ENCODE peak calls at places on chromosomes 16 and 17, in four cellular contexts. One of them, this sample, is unnamed.

GRCh38 chr17:37490638-37491614 is 1.2 kb downstream of the DUSP14 start:
- DNase-seq in H9: peak
- DNase-seq in H1: no peak
- DNase-seq in mesendoderm: peak
- DNase-seq in this sample: peak

GRCh38 chr17:31548709-31549108 is 157.2 kb downstream of the RAB11FIP4 start:
- DNase-seq in H9: no peak
- DNase-seq in H1: no peak
- DNase-seq in mesendoderm: no peak
- DNase-seq in this sample: no peak

GRCh38 chr17:4733073-4733531 is 1.9 kb downstream of the MED11 start:
- DNase-seq in H9: no peak
- DNase-seq in H1: no peak
- DNase-seq in mesendoderm: no peak
- DNase-seq in this sample: no peak

GRCh38 chr17:77184474-77184873 is 43.7 kb downstream of the SEC14L1 start:
- DNase-seq in H9: no peak
- DNase-seq in H1: no peak
- DNase-seq in mesendoderm: no peak
- DNase-seq in this sample: no peak

GRCh38 chr17:6523330-6523729 is 33.0 kb downstream of the PITPNM3 start:
- DNase-seq in H9: peak
- DNase-seq in H1: peak
- DNase-seq in mesendoderm: peak
- DNase-seq in this sample: peak

GRCh38 chr17:3693829-3694231 is 2.1 kb downstream of the P2RX5 start:
- DNase-seq in H9: no peak
- DNase-seq in H1: no peak
- DNase-seq in mesendoderm: no peak
- DNase-seq in this sample: no peak

GRCh38 chr17:48577946-48578615 is at the start of gene HOXB4:
- DNase-seq in H9: peak
- DNase-seq in H1: no peak
- DNase-seq in mesendoderm: peak
- DNase-seq in this sample: peak

GRCh38 chr16:87561200-87562105 is 40.9 kb upstream of the JPH3 start:
- DNase-seq in H9: no peak
- DNase-seq in H1: no peak
- DNase-seq in mesendoderm: no peak
- DNase-seq in this sample: no peak

GRCh38 chr17:39863918-39864746 is at the start of gene IKZF3:
- DNase-seq in H9: peak
- DNase-seq in H1: peak
- DNase-seq in mesendoderm: peak
- DNase-seq in this sample: peak

GRCh38 chr17:32944248-32945020 is 16.5 kb downstream of the TMEM98 start:
- DNase-seq in H9: no peak
- DNase-seq in H1: no peak
- DNase-seq in mesendoderm: peak
- DNase-seq in this sample: no peak

GRCh38 chr16:69179255-69180010 is 7.5 kb upstream of the SNTB2 start:
- DNase-seq in H9: no peak
- DNase-seq in H1: no peak
- DNase-seq in mesendoderm: no peak
- DNase-seq in this sample: peak

GRCh38 chr16:10100829-10101228 is 81.4 kb downstream of the GRIN2A start:
- DNase-seq in H9: no peak
- DNase-seq in H1: no peak
- DNase-seq in mesendoderm: no peak
- DNase-seq in this sample: no peak

GRCh38 chr16:51982715-51983680 is 563.9 kb downstream of the TOX3 start:
- DNase-seq in H9: peak
- DNase-seq in H1: no peak
- DNase-seq in mesendoderm: peak
- DNase-seq in this sample: peak

DNA sequence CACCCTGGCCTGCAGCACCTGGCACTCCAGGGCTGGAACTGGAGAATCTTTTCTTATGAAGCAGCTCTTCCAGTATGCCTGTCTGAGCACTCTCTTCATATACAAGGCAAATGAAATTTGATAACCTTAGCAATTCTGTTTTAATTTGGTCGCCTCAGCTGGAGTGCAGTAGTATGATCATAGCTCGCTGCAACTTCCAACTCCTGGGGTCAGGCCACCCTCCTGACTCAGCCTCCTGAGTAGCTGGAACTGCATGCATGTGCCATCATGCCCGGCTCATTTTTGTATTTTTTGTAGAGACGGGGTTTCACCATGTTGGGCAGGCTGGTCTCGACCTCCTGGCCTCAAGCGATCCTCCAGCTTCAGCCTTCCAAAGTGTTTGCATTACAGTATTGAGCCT is 140.8 kb upstream of the CHMP6 start:
- DNase-seq in H9: no peak
- DNase-seq in H1: no peak
- DNase-seq in mesendoderm: no peak
- DNase-seq in this sample: peak
- H3K4me2 ChIP-seq in H9: no peak
- H3K4me2 ChIP-seq in H1: no peak
- H3K4me2 ChIP-seq in mesendoderm: no peak
- H3K4me2 ChIP-seq in this sample: no peak

DNA sequence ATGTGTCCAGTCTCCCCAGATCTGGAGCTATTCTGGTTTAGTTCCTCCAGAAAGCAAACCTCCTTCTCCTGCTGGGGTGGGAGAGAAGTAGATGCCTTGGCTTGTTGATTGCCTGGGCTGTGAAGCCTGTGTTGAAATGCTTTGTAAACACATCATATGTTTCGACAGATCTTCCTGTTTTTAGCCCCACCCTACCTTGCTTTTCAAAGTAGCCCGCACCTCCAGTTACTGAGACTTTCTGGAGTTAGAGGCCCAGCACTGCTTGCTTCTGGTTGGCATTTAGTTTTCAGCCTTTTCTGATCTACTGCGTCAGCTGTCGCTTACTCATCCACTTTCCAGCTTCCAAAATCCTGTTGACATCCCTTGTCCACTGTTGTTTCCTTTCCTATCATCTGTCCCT is 17.9 kb upstream of the NDEL1 start:
- DNase-seq in H9: no peak
- DNase-seq in H1: no peak
- DNase-seq in mesendoderm: no peak
- DNase-seq in this sample: no peak
- H3K56ac ChIP-seq in H9: no peak
- H3K56ac ChIP-seq in H1: no peak
- H3K56ac ChIP-seq in mesendoderm: no peak
- H3K56ac ChIP-seq in this sample: no peak

DNA sequence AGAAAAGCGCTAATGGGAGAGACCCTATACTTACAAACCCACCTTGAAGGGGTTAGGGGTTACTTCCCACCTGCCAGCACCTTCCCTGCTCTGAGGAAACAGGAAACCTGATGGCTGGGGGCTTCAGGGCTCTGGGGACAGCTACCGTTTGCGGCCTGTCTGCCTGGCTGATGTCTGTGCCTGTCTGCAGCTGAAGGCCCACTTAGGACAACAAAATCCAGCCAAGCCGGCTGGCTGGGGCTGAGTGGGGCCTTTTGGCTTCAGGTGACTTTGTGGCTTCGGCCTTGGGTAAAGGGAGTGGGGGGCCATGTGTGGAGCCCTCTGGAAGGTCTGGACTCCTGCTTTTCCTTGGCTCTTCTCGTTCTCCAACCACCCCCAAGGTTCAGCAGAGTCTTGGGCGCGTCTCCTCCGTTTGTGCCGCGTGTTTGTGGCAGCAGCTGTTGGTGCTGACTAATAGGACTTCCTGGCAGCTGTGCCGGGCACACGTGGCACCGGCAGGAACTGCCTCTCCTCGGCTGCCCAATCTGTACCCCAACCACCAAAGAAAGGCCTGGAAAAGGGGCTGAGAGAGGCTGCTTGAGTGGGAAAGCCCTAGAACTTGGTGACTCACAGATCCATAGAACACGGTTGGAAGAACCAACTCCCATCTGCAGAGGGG is 186.7 kb downstream of the MSI2 start:
- DNase-seq in H9: no peak
- DNase-seq in H1: no peak
- DNase-seq in mesendoderm: no peak
- DNase-seq in this sample: no peak
- H3K4me2 ChIP-seq in H9: no peak
- H3K4me2 ChIP-seq in H1: no peak
- H3K4me2 ChIP-seq in mesendoderm: no peak
- H3K4me2 ChIP-seq in this sample: no peak

GRCh38 chr16:539901-540530 is 12.5 kb downstream of the CAPN15 start:
- DNase-seq in H9: no peak
- DNase-seq in H1: no peak
- DNase-seq in mesendoderm: no peak
- DNase-seq in this sample: peak
- H3K56ac ChIP-seq in H9: no peak
- H3K56ac ChIP-seq in H1: no peak
- H3K56ac ChIP-seq in mesendoderm: no peak
- H3K56ac ChIP-seq in this sample: no peak

DNA sequence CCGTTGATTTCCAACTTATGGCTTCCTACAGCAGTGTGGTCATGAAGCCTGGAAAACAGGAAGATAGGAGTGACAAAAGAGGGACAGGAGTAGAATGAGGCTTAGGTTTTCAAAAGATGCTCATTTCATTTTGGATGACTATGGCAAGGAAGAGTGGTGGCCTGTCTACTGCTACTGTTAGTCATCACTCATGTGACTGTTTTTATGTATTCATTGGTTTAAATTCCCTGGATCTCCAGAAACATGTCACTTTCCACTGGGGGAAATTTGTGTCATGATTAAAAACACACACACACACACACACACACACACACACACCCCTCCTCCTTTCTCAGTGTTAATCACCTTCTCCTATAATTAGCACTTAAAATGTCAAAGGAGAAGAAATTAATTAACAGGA is 1.1 kb upstream of the CYLD start:
- DNase-seq in H9: no peak
- DNase-seq in H1: no peak
- DNase-seq in mesendoderm: no peak
- DNase-seq in this sample: no peak
- H3K4me2 ChIP-seq in H9: no peak
- H3K4me2 ChIP-seq in H1: no peak
- H3K4me2 ChIP-seq in mesendoderm: no peak
- H3K4me2 ChIP-seq in this sample: no peak

DNA sequence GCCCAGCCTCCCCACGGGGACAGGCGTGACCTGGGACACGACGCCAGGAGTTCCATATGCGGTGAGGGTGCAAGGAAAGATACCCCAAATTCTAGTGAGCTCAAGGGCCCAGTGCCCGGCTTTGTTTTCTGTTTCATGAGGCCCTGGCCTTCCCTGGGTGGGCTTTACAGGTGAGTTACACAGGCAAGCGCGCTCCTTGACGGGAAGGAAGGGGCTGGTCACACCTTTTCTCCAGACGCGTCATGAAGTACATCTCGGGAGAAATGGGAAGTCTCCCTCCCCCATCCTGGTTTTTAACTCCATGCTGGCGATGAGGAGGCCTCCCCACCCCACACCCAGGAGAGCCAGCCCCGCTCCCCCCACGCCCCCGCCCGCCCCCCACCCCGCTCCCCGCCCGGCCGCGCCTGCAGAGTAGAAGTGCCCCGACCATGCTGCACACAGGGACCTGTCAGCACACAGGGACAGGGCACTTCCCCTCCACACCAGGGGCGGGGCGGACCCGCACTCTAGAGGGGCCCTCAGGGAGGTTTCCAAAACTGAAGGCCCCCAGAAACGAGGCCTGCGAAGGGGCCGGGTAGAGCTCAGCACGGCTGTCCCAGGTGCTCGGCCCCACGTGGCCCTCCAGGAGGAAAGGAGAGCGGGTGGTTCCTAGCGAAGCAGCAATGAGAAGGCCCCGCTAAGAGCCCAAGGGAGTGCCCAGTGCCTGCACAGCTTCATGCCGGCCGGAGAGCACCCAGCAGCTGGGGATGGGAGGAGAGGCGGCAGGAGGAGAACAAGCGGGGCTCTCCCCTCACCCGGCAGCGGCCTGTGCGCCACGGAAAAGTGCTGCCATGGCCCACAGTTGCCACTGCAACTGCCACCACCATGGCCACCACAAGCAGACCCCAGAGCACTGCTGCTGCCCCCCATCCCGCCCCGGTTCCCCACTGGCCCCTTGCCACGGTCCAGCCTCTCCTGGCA is 7.7 kb downstream of the CYB561 start:
- DNase-seq in H9: no peak
- DNase-seq in H1: no peak
- DNase-seq in mesendoderm: no peak
- DNase-seq in this sample: no peak
- H3K56ac ChIP-seq in H9: no peak
- H3K56ac ChIP-seq in H1: no peak
- H3K56ac ChIP-seq in mesendoderm: no peak
- H3K56ac ChIP-seq in this sample: no peak

GRCh38 chr16:85003076-85003475 is 8.3 kb downstream of the ZDHHC7 start:
- DNase-seq in H9: peak
- DNase-seq in H1: no peak
- DNase-seq in mesendoderm: peak
- DNase-seq in this sample: no peak
- H3K4me2 ChIP-seq in H9: no peak
- H3K4me2 ChIP-seq in H1: no peak
- H3K4me2 ChIP-seq in mesendoderm: no peak
- H3K4me2 ChIP-seq in this sample: no peak

DNA sequence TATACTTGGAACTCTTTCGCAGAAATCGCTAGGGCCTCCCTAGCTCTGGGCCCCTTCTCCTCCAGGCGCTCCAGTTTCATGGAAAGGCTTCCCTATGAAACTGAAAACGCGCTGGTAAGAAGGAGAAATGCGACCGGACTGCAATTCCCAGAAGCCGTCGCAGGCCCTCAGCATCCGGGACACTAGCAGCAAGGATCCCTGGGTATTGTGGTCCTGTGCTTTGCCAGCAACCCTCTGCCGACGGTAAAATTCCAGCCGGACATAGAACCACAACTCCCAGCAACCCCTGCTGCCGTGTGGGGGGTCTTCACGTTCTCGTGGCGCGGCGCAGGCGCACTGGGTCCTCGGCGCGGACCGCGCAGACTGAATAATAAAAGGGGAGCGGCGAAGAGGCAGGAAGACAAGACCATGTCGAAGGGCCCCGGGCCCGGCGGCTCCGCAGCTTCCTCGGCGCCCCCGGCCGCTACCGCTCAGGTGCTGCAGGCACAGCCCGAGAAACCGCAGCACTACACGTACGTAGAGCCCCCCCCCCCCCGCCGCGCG is at the start of gene UNK:
- DNase-seq in H9: peak
- DNase-seq in H1: peak
- DNase-seq in mesendoderm: peak
- DNase-seq in this sample: peak
- H3K56ac ChIP-seq in H9: peak
- H3K56ac ChIP-seq in H1: peak
- H3K56ac ChIP-seq in mesendoderm: peak
- H3K56ac ChIP-seq in this sample: peak

This sample was measured in IMR-90.